ENCODE peak calls at places on chromosome 22, in six cellular contexts. One of them, this sample, is unnamed.

GRCh38 chr22:21568207-21569075 is 927 bp downstream of the UBE2L3 start:
- DNase-seq in activated CD4-positive, alpha-beta T cell treated with anti-CD3 and anti-CD28 coated beads for 4 hours: no peak
- DNase-seq in MM.1S: peak
- DNase-seq in stimulated activated CD4-positive, alpha-beta T cell treated with anti-CD3 and anti-CD28 coated beads, Interleukin-15, amount 100 ng/mL, for 48 hours: no peak
- DNase-seq in hypothalamus: no peak
- DNase-seq in progenitor cell of endocrine pancreas: no peak
- DNase-seq in this sample: no peak

GRCh38 chr22:29925402-29925801 is 42.4 kb downstream of the MTMR3 start:
- DNase-seq in activated CD4-positive, alpha-beta T cell treated with anti-CD3 and anti-CD28 coated beads for 4 hours: no peak
- DNase-seq in MM.1S: no peak
- DNase-seq in stimulated activated CD4-positive, alpha-beta T cell treated with anti-CD3 and anti-CD28 coated beads, Interleukin-15, amount 100 ng/mL, for 48 hours: no peak
- DNase-seq in hypothalamus: no peak
- DNase-seq in progenitor cell of endocrine pancreas: no peak
- DNase-seq in this sample: no peak

GRCh38 chr22:49589811-49590210 is 237.9 kb downstream of the BRD1 start:
- DNase-seq in activated CD4-positive, alpha-beta T cell treated with anti-CD3 and anti-CD28 coated beads for 4 hours: no peak
- DNase-seq in MM.1S: no peak
- DNase-seq in stimulated activated CD4-positive, alpha-beta T cell treated with anti-CD3 and anti-CD28 coated beads, Interleukin-15, amount 100 ng/mL, for 48 hours: no peak
- DNase-seq in hypothalamus: no peak
- DNase-seq in progenitor cell of endocrine pancreas: no peak
- DNase-seq in this sample: no peak

GRCh38 chr22:44705022-44705297 is 3.0 kb downstream of the PRR5 start:
- DNase-seq in activated CD4-positive, alpha-beta T cell treated with anti-CD3 and anti-CD28 coated beads for 4 hours: no peak
- DNase-seq in MM.1S: no peak
- DNase-seq in stimulated activated CD4-positive, alpha-beta T cell treated with anti-CD3 and anti-CD28 coated beads, Interleukin-15, amount 100 ng/mL, for 48 hours: no peak
- DNase-seq in hypothalamus: no peak
- DNase-seq in progenitor cell of endocrine pancreas: no peak
- DNase-seq in this sample: no peak

GRCh38 chr22:37817705-37818311 is 5.4 kb upstream of the GALR3 start:
- DNase-seq in activated CD4-positive, alpha-beta T cell treated with anti-CD3 and anti-CD28 coated beads for 4 hours: peak
- DNase-seq in MM.1S: peak
- DNase-seq in stimulated activated CD4-positive, alpha-beta T cell treated with anti-CD3 and anti-CD28 coated beads, Interleukin-15, amount 100 ng/mL, for 48 hours: peak
- DNase-seq in hypothalamus: peak
- DNase-seq in progenitor cell of endocrine pancreas: peak
- DNase-seq in this sample: peak

GRCh38 chr22:49303781-49304461 is 523.8 kb downstream of the BRD1 start:
- DNase-seq in activated CD4-positive, alpha-beta T cell treated with anti-CD3 and anti-CD28 coated beads for 4 hours: no peak
- DNase-seq in MM.1S: no peak
- DNase-seq in stimulated activated CD4-positive, alpha-beta T cell treated with anti-CD3 and anti-CD28 coated beads, Interleukin-15, amount 100 ng/mL, for 48 hours: no peak
- DNase-seq in hypothalamus: no peak
- DNase-seq in progenitor cell of endocrine pancreas: peak
- DNase-seq in this sample: no peak

GRCh38 chr22:30864441-30865420 is 103.8 kb downstream of the MORC2 start:
- DNase-seq in activated CD4-positive, alpha-beta T cell treated with anti-CD3 and anti-CD28 coated beads for 4 hours: no peak
- DNase-seq in MM.1S: no peak
- DNase-seq in stimulated activated CD4-positive, alpha-beta T cell treated with anti-CD3 and anti-CD28 coated beads, Interleukin-15, amount 100 ng/mL, for 48 hours: no peak
- DNase-seq in hypothalamus: no peak
- DNase-seq in progenitor cell of endocrine pancreas: no peak
- DNase-seq in this sample: no peak

GRCh38 chr22:38819387-38819940 is 24.4 kb downstream of the NPTXR start:
- DNase-seq in activated CD4-positive, alpha-beta T cell treated with anti-CD3 and anti-CD28 coated beads for 4 hours: no peak
- DNase-seq in MM.1S: no peak
- DNase-seq in stimulated activated CD4-positive, alpha-beta T cell treated with anti-CD3 and anti-CD28 coated beads, Interleukin-15, amount 100 ng/mL, for 48 hours: no peak
- DNase-seq in hypothalamus: no peak
- DNase-seq in progenitor cell of endocrine pancreas: no peak
- DNase-seq in this sample: no peak

GRCh38 chr22:37604875-37605274 is 3.8 kb upstream of the GGA1 start:
- DNase-seq in activated CD4-positive, alpha-beta T cell treated with anti-CD3 and anti-CD28 coated beads for 4 hours: peak
- DNase-seq in MM.1S: no peak
- DNase-seq in stimulated activated CD4-positive, alpha-beta T cell treated with anti-CD3 and anti-CD28 coated beads, Interleukin-15, amount 100 ng/mL, for 48 hours: no peak
- DNase-seq in hypothalamus: no peak
- DNase-seq in progenitor cell of endocrine pancreas: no peak
- DNase-seq in this sample: no peak